ENCODE peak calls at places on chromosome 5, in four cellular contexts. O, H, S and Q are unnamed samples.

GRCh38 chr5:133265720-133266575 is 214.1 kb downstream of the HSPA4 start:
- DNase-seq in O (no peak), H (no peak), S (peak), Q (no peak)

GRCh38 chr5:179819296-179820126 is 1.2 kb upstream of the SQSTM1 start:
- DNase-seq in O (no peak), H (no peak), S (peak), Q (peak)

GRCh38 chr5:136811551-136811950 is 446.2 kb upstream of the TRPC7 start:
- DNase-seq in O (no peak), H (no peak), S (no peak), Q (no peak)

GRCh38 chr5:56480305-56481146 is 247.4 kb upstream of the ANKRD55 start:
- DNase-seq in O (no peak), H (no peak), S (peak), Q (peak)

GRCh38 chr5:54295658-54296276 is 14.6 kb downstream of the ARL15 start:
- DNase-seq in O (no peak), H (no peak), S (no peak), Q (peak)

GRCh38 chr5:157924931-157925729 is 66.2 kb upstream of the CLINT1 start:
- DNase-seq in O (no peak), H (no peak), S (no peak), Q (no peak)

GRCh38 chr5:79173626-79174025 is 62.0 kb downstream of the BHMT start:
- DNase-seq in O (no peak), H (no peak), S (no peak), Q (no peak)

GRCh38 chr5:121968910-121969607 is 7.3 kb downstream of the SRFBP1 start:
- DNase-seq in O (no peak), H (peak), S (no peak), Q (no peak)

GRCh38 chr5:159393854-159394274 is 63.6 kb upstream of the IL12B start:
- DNase-seq in O (no peak), H (no peak), S (no peak), Q (no peak)

GRCh38 chr5:153565822-153566221 is 75.4 kb downstream of the GRIA1 start:
- DNase-seq in O (no peak), H (no peak), S (no peak), Q (no peak)

GRCh38 chr5:3999929-4000328 is 404.3 kb downstream of the IRX1 start:
- DNase-seq in O (no peak), H (no peak), S (no peak), Q (no peak)

GRCh38 chr5:171152382-171152781 is 156.7 kb upstream of the TLX3 start:
- DNase-seq in O (no peak), H (peak), S (no peak), Q (no peak)

GRCh38 chr5:173671121-173671949 is 54.9 kb upstream of the BOD1 start:
- DNase-seq in O (no peak), H (no peak), S (no peak), Q (no peak)

GRCh38 chr5:120463991-120464626 is at the start of gene PRR16:
- DNase-seq in O (no peak), H (peak), S (peak), Q (no peak)

GRCh38 chr5:125036494-125036893 is 290.1 kb upstream of the ZNF608 start:
- DNase-seq in O (no peak), H (no peak), S (no peak), Q (no peak)

GRCh38 chr5:166276006-166276405 is 2015.4 kb upstream of the WWC1 start:
- DNase-seq in O (no peak), H (no peak), S (no peak), Q (no peak)

GRCh38 chr5:31086839-31087415 is 106.6 kb upstream of the CDH6 start:
- DNase-seq in O (no peak), H (no peak), S (no peak), Q (no peak)

GRCh38 chr5:172837640-172838039 is 3.6 kb downstream of the ERGIC1 start:
- DNase-seq in O (no peak), H (no peak), S (peak), Q (peak)

GRCh38 chr5:57482671-57483106 is at the start of gene ACTBL2:
- DNase-seq in O (no peak), H (no peak), S (no peak), Q (no peak)

GRCh38 chr5:148937239-148937638 is 110.8 kb downstream of the ADRB2 start:
- DNase-seq in O (no peak), H (no peak), S (no peak), Q (no peak)

GRCh38 chr5:159878988-159879471 is 37.3 kb upstream of the ADRA1B start:
- DNase-seq in O (no peak), H (peak), S (no peak), Q (no peak)

GRCh38 chr5:128546658-128547281 is 8.7 kb upstream of the FBN2 start:
- DNase-seq in O (no peak), H (no peak), S (peak), Q (no peak)

GRCh38 chr5:78399115-78399514 is 38.7 kb downstream of the SCAMP1 start:
- DNase-seq in O (no peak), H (no peak), S (no peak), Q (no peak)

GRCh38 chr5:96823900-96824351 is 16.2 kb upstream of the ERAP1 start:
- DNase-seq in O (no peak), H (peak), S (no peak), Q (no peak)

GRCh38 chr5:55711531-55712022 is 547 bp downstream of the SLC38A9 start:
- DNase-seq in O (no peak), H (peak), S (no peak), Q (no peak)

GRCh38 chr5:74266836-74267235 is 373.7 kb downstream of the ENC1 start:
- DNase-seq in O (no peak), H (no peak), S (no peak), Q (no peak)

GRCh38 chr5:16713386-16713928 is 96.7 kb upstream of the RETREG1 start:
- DNase-seq in O (no peak), H (no peak), S (no peak), Q (no peak)

GRCh38 chr5:17056056-17056690 is 120.1 kb upstream of the MYO10 start:
- DNase-seq in O (no peak), H (no peak), S (no peak), Q (no peak)

GRCh38 chr5:130323804-130324454 is 419.7 kb downstream of the CHSY3 start:
- DNase-seq in O (no peak), H (no peak), S (peak), Q (peak)

GRCh38 chr5:73422164-73422563 is 26.4 kb downstream of the FOXD1 start:
- DNase-seq in O (no peak), H (no peak), S (no peak), Q (no peak)